ENCODE peak calls at places on chromosomes 7 and 10, in ten cellular contexts. H is GM10248, N is MCF 10A, V is body of pancreas, K is cardiac muscle cell, A is transverse colon, R is choroid plexus epithelial cell, E is OCI-LY7, W is heart right ventricle, Z is mucosa of descending colon. P is an unnamed sample.

GRCh38 chr10:28734940-28735759 is 57.8 kb downstream of the BAMBI start:
- DNase-seq in H (no peak), N (peak; percentile 92), V (no peak), K (no peak), A (no peak), R (peak; percentile 89), E (no peak), W (no peak), Z (no peak), P (peak; percentile 71)

GRCh38 chr10:91163269-91163708 is 57.2 kb upstream of the PCGF5 start:
- DNase-seq in H (no peak), N (peak; percentile 56), V (peak; percentile 62), K (peak; percentile 77), A (peak; percentile 72), R (peak; percentile 54), E (peak; percentile 81), W (peak; percentile 67), Z (peak; percentile 79), P (no peak)

GRCh38 chr7:98821348-98821747 is 48.5 kb downstream of the TMEM130 start:
- DNase-seq in H (no peak), N (no peak), V (no peak), K (no peak), A (no peak), R (no peak), E (no peak), W (no peak), Z (no peak), P (no peak)

GRCh38 chr7:141045842-141046630 is 27.8 kb upstream of the TMEM178B start:
- DNase-seq in H (no peak), N (peak; percentile 24), V (no peak), K (no peak), A (no peak), R (peak; percentile 24), E (no peak), W (peak; percentile 29), Z (no peak), P (no peak)

GRCh38 chr10:116084166-116084565 is 188.8 kb downstream of the GFRA1 start:
- DNase-seq in H (no peak), N (no peak), V (no peak), K (no peak), A (no peak), R (no peak), E (no peak), W (no peak), Z (no peak), P (no peak)

GRCh38 chr10:16720812-16721211 is 96.4 kb downstream of the RSU1 start:
- DNase-seq in H (no peak), N (no peak), V (no peak), K (no peak), A (no peak), R (no peak), E (no peak), W (no peak), Z (no peak), P (no peak)

GRCh38 chr7:66800591-66800990 is 60.1 kb downstream of the RABGEF1 start:
- DNase-seq in H (no peak), N (no peak), V (no peak), K (no peak), A (no peak), R (no peak), E (no peak), W (no peak), Z (no peak), P (no peak)

GRCh38 chr7:5797716-5798115 is 16.3 kb upstream of the RNF216 start:
- DNase-seq in H (no peak), N (no peak), V (no peak), K (no peak), A (no peak), R (no peak), E (no peak), W (no peak), Z (no peak), P (no peak)

GRCh38 chr10:34814228-34815173 is 595 bp downstream of the PARD3 start:
- DNase-seq in H (peak; percentile 67), N (peak; percentile 33), V (peak; percentile 57), K (peak; percentile 71), A (peak; percentile 50), R (no peak), E (no peak), W (peak; percentile 53), Z (peak; percentile 74), P (no peak)

GRCh38 chr10:119247550-119247894 is 40.2 kb downstream of the GRK5 start:
- DNase-seq in H (no peak), N (no peak), V (no peak), K (no peak), A (no peak), R (no peak), E (no peak), W (no peak), Z (no peak), P (no peak)
- TF ChIP-seq CTCF in H (no peak), N (no peak), V (no peak), K (no peak), A (no peak), R (no peak), E (no peak), W (no peak), Z (no peak), P (no peak)

DNA sequence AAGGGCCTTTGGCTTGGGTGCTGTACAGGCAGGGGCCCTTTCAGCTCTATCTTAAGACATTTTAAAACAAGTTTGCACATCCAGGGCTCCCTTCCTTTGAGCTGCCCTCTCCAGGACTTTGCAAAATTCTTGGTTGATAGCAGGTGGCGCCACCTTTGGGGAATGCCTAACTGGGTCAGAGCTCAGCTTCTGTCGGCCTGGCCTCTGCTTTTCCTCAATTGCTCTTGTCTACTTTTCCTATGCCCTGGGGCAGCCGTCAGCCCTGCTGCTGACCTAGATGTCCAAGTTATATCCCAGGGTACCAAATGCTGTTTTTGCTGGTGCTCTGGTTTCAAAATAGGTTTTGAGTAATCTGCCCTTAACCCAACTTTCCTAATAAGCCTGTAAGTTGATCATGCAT is 65.8 kb downstream of the APBB1IP start:
- DNase-seq in H (no peak), N (peak; percentile 9), V (no peak), K (peak; percentile 22), A (no peak), R (no peak), E (peak; percentile 28), W (no peak), Z (no peak), P (no peak)
- TF ChIP-seq CTCF in H (peak; percentile 26), N (no peak), V (no peak), K (no peak), A (no peak), R (no peak), E (peak; percentile 66), W (no peak), Z (no peak), P (peak; percentile 17)

DNA sequence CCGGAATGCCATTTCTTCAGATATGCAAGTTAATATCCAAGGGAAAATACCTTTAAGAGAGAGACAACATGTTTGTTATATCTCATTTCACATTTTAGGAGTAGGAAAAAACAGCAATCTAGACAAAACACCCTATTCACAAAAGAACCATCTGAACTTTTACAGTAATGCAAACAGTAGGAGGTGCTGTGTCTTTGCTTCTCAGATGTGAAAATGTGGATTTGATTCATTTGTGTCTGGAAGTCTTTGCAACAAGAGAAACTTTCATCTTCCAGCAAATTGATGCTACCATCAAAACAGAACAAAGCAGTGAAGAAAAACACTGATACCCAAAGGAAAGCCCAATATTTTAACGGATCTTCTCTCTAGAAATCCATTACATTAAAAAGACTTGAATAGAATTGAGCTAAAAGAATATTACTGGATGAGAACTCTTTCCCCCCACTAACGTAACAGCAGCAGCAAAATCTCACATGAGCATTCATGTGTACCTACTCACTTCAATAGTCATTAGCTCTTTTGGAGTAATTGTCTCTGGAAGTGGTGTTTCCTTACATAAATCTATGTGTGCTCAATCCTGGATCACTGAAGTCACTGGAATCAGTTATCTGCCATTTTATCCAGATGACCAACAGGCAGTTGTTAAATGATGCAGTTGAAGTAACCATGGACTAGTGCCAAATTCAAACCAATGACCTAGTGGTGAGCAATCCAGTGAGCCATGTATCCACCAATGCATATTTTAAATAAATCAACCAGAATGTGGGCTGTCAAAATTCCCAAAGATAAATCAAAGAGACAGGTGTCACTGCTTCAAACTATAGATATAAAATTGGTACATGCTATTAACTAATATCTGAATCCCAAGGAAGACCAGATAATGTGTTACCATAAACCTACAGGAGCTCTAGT is 1.8 kb downstream of the SEMA3C start:
- DNase-seq in H (no peak), N (peak; percentile 66), V (no peak), K (peak; percentile 29), A (no peak), R (peak; percentile 80), E (no peak), W (no peak), Z (no peak), P (no peak)
- TF ChIP-seq CTCF in H (no peak), N (peak; percentile 42), V (peak; percentile 42), K (peak; percentile 63), A (no peak), R (peak; percentile 69), E (no peak), W (peak; percentile 52), Z (no peak), P (peak; percentile 65)

GRCh38 chr7:149626972-149627371 is 129.4 kb upstream of the ZNF746 start:
- DNase-seq in H (no peak), N (no peak), V (no peak), K (no peak), A (no peak), R (no peak), E (no peak), W (no peak), Z (no peak), P (no peak)
- TF ChIP-seq CTCF in H (no peak), N (no peak), V (no peak), K (no peak), A (no peak), R (no peak), E (no peak), W (no peak), Z (no peak), P (no peak)

DNA sequence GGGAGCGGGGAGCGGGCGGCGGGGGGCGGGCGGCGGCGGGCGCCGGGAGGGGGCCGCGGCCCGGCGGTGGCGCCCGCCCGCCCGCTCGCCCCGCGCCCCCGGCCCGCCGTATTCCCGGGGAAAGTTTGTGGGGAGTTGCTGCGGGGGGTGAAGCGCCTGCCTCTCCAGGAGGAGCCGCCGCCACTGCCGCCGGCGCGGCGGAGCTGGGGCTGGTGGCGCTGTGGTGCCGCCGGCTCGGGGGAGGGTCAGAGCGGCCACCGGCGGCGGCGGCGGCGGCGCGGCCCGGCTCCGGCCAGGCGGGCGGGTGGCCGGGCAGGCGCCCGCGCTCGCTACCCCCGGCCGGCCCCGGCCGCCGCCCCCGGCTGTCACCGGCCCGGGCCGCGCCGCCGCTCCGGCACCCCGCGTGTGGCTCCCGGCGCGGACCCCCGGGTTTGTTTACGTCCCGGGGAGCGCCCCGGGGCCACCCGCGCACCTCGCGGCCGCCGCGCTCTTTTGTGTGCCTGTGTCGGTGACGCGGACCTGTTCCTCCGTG is 861 bp upstream of the CUX1 start:
- DNase-seq in H (peak; percentile 69), N (peak; percentile 45), V (peak; percentile 63), K (peak; percentile 83), A (peak; percentile 64), R (peak; percentile 29), E (peak; percentile 60), W (peak; percentile 44), Z (peak; percentile 74), P (no peak)
- TF ChIP-seq CTCF in H (peak; percentile 64), N (no peak), V (no peak), K (no peak), A (no peak), R (no peak), E (no peak), W (peak; percentile 9), Z (no peak), P (peak; percentile 6)

P was measured in AG09319.